ENCODE peak calls at places on chromosomes 5 and 9, in seven cellular contexts. P, Y, U, L, V, N and R are unnamed samples.

GRCh38 chr9:126430124-126430523 is 103.5 kb downstream of the MVB12B start:
- DNase-seq in U (no peak), P (no peak), N (no peak), Y (no peak), L (no peak), V (no peak), R (no peak)

GRCh38 chr5:137733922-137734695 is 1.8 kb downstream of the KLHL3 start:
- DNase-seq in V (peak), N (no peak), P (peak), U (no peak), Y (no peak), L (no peak), R (no peak)

GRCh38 chr9:88691811-88692210 is 156.8 kb downstream of the NXNL2 start:
- DNase-seq in Y (no peak), P (no peak), L (no peak), V (no peak), N (no peak), U (no peak), R (no peak)

GRCh38 chr9:93091453-93092081 is 4.5 kb upstream of the CARD19 start:
- DNase-seq in V (peak), L (no peak), U (peak), N (no peak), Y (peak), P (peak), R (peak)

GRCh38 chr5:168528521-168529360 is at the start of gene FBLL1:
- DNase-seq in Y (no peak), P (peak), N (no peak), V (no peak), U (no peak), L (no peak), R (no peak)

GRCh38 chr5:136886623-136887022 is 521.3 kb upstream of the TRPC7 start:
- DNase-seq in P (no peak), N (no peak), L (no peak), U (no peak), Y (no peak), V (no peak), R (no peak)

GRCh38 chr9:132769895-132770774 is 99.9 kb downstream of the GTF3C4 start:
- DNase-seq in L (peak), U (peak), V (peak), Y (peak), N (peak), P (peak), R (peak)

GRCh38 chr9:110125207-110125751 is 82.7 kb downstream of the C9orf152 start:
- DNase-seq in N (peak), U (peak), V (peak), L (peak), Y (peak), P (peak), R (peak)

GRCh38 chr9:6584881-6585597 is 60.5 kb downstream of the GLDC start:
- DNase-seq in V (no peak), Y (peak), U (no peak), L (no peak), N (no peak), P (peak), R (no peak)

GRCh38 chr9:23941051-23941450 is 115.0 kb upstream of the ELAVL2 start:
- DNase-seq in P (no peak), N (no peak), U (no peak), Y (no peak), L (no peak), V (no peak), R (no peak)

GRCh38 chr5:60578295-60578694 is 121.7 kb downstream of the DEPDC1B start:
- DNase-seq in N (no peak), P (no peak), Y (no peak), U (no peak), V (no peak), L (no peak), R (no peak)

GRCh38 chr9:89473762-89474469 is 24.0 kb downstream of the SEMA4D start:
- DNase-seq in U (no peak), P (no peak), N (no peak), V (no peak), L (no peak), Y (no peak), R (no peak)

GRCh38 chr9:75876999-75877647 is 13.3 kb upstream of the PCSK5 start:
- DNase-seq in P (no peak), Y (no peak), V (no peak), U (no peak), L (no peak), N (peak), R (no peak)

GRCh38 chr5:171166766-171167165 is 142.3 kb upstream of the TLX3 start:
- DNase-seq in Y (no peak), N (no peak), P (no peak), U (no peak), L (no peak), V (no peak), R (no peak)

DNA sequence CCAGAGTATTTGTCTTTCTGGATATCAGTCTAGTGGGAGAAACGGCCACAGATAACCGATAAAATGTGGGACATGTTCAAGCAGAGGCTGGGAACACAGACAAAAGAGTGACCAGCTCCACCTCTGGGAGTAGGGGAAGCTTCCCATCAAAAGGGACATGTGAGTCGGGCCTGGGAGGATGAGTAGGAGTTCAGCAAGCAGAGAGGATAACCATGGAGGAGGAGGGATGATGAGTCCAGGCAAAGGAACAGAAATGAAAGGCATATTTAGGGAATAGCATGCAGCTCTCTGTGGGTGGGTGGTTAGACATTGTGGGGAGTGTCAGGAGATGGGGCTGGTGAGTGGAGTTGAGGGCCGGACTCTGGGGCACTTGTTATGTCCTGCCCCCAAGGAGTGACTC is 61.5 kb downstream of the ERGIC1 start:
- DNase-seq in U (no peak), L (no peak), Y (no peak), N (no peak), P (no peak), V (no peak), R (no peak)
- H3K27ac ChIP-seq in U (peak), L (peak), Y (peak), N (peak), P (no peak), V (peak), R (no peak)

GRCh38 chr5:57900356-57900944 is 417.8 kb upstream of the ACTBL2 start:
- DNase-seq in V (no peak), N (no peak), L (no peak), P (no peak), Y (no peak), U (no peak), R (no peak)
- TF ChIP-seq POLR2A in V (no peak), N (no peak), L (no peak), P (no peak), Y (no peak), U (no peak), R (no peak)

DNA sequence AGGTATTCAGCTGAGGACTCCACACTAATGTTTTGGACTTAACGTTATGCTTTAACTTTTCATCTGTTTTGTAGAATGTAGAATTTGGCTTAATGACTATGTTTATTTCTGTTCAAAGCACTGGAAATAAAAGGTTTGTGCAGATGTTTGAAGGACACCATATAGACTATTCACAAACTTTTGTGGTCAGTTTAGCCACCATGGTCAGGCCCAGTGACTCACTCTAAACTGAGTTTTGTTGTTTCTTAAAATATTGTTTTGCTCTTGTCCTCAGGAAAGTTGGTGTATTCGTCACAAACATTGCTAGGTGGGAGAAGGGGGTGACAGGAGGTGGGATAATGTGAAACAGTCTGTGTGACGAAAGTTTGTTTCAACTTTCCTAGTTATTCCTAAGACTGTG is 35.0 kb upstream of the LIFR start:
- DNase-seq in P (no peak), Y (no peak), L (no peak), U (no peak), N (no peak), V (no peak), R (no peak)
- H3K27ac ChIP-seq in P (no peak), Y (no peak), L (no peak), U (no peak), N (no peak), V (no peak), R (no peak)

DNA sequence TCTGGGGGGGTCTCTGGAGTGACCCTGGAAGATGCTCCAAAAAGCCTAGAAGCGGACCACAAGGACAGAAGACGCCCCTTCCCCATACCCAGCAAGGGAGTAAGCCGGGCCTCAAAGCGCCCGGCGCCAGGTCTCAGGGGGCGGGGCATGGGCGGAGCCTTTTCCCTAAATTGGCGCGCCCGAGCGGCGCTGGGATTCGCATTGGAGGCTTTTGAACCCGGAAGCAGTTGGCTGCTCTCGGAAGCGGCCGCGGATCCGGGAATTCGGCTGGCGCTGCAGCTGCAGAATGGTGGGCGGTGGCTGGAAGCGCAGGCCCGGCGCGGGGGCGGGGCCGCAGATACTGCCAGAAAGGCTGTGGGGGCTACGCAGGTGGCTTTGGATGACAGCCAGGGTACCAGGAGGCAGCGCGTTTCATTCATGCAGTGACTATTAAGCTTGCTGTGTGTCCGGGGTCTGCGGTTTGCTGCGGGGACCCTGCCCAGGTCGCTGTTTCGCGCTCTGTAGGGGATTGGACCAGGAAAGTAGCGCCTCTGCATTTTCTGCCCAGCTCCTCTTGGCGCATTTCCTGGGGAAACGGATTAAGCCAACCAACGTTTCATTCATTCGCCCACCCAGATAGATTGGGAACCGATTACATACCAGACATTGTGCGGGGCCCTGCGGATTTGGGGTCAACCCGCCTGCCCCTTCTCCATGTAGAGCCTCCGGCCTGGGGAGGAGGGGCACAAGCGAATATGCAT is 83.0 kb upstream of the FREM1 start:
- DNase-seq in U (peak), L (peak), P (peak), N (peak), Y (peak), V (peak), R (peak)
- TF ChIP-seq POLR2A in U (peak), L (no peak), P (peak), N (no peak), Y (no peak), V (no peak), R (peak)